ENCODE peak calls at places on chromosomes 1 and 21, in seven cellular contexts. O, Y, J, Z, W, M and R are unnamed samples.
A peak's percentile ranks its signal among the peaks of the same experiment; 100 is the strongest.

GRCh38 chr1:168342572-168343280 is 62.0 kb downstream of the TBX19 start:
- DNase-seq in O (peak; percentile 93), Y (peak; percentile 90), J (peak; percentile 91), Z (peak; percentile 91), W (peak; percentile 92), M (peak; percentile 69), R (peak; percentile 92)

GRCh38 chr1:97986041-97987005 is 65.5 kb upstream of the DPYD start:
- DNase-seq in O (no peak), Y (no peak), J (no peak), Z (no peak), W (no peak), M (no peak), R (no peak)

GRCh38 chr1:180158149-180159147 is 3.8 kb downstream of the QSOX1 start:
- DNase-seq in O (no peak), Y (no peak), J (no peak), Z (no peak), W (no peak), M (no peak), R (no peak)

GRCh38 chr1:180540697-180541594 is 17.8 kb upstream of the OVAAL start:
- DNase-seq in O (no peak), Y (no peak), J (no peak), Z (no peak), W (no peak), M (no peak), R (peak; percentile 67)

GRCh38 chr21:16193758-16194606 is 464.2 kb downstream of the USP25 start:
- DNase-seq in O (no peak), Y (peak; percentile 71), J (peak; percentile 87), Z (peak; percentile 61), W (peak; percentile 61), M (peak; percentile 81), R (peak; percentile 71)

GRCh38 chr1:206074839-206075238 is 21.9 kb downstream of the RHEX start:
- DNase-seq in O (no peak), Y (no peak), J (no peak), Z (no peak), W (no peak), M (no peak), R (no peak)

GRCh38 chr1:151716771-151717631 is at the start of gene CELF3:
- DNase-seq in O (no peak), Y (no peak), J (peak; percentile 17), Z (no peak), W (no peak), M (peak; percentile 78), R (no peak)

GRCh38 chr1:66261370-66261769 is 272.6 kb upstream of the SGIP1 start:
- DNase-seq in O (no peak), Y (no peak), J (no peak), Z (no peak), W (no peak), M (no peak), R (no peak)

GRCh38 chr1:193321242-193321842 is 134.9 kb upstream of the B3GALT2 start:
- DNase-seq in O (no peak), Y (no peak), J (no peak), Z (no peak), W (no peak), M (no peak), R (no peak)

GRCh38 chr1:194846488-194846887 is 1660.1 kb upstream of the B3GALT2 start:
- DNase-seq in O (no peak), Y (no peak), J (no peak), Z (no peak), W (no peak), M (no peak), R (no peak)

GRCh38 chr1:183234660-183235476 is 48.8 kb downstream of the LAMC2 start:
- DNase-seq in O (no peak), Y (no peak), J (peak; percentile 98), Z (peak; percentile 81), W (no peak), M (peak; percentile 63), R (peak; percentile 78)

GRCh38 chr21:33286600-33287456 is 20.7 kb downstream of the IL10RB start:
- DNase-seq in O (no peak), Y (no peak), J (peak; percentile 83), Z (peak; percentile 36), W (no peak), M (no peak), R (no peak)

GRCh38 chr1:113027449-113027848 is 45.5 kb upstream of the LRIG2 start:
- DNase-seq in O (no peak), Y (no peak), J (no peak), Z (no peak), W (no peak), M (no peak), R (no peak)

GRCh38 chr1:47686731-47687617 is 249.1 kb downstream of the FOXD2 start:
- DNase-seq in O (peak; percentile 11), Y (no peak), J (no peak), Z (no peak), W (no peak), M (no peak), R (no peak)

DNA sequence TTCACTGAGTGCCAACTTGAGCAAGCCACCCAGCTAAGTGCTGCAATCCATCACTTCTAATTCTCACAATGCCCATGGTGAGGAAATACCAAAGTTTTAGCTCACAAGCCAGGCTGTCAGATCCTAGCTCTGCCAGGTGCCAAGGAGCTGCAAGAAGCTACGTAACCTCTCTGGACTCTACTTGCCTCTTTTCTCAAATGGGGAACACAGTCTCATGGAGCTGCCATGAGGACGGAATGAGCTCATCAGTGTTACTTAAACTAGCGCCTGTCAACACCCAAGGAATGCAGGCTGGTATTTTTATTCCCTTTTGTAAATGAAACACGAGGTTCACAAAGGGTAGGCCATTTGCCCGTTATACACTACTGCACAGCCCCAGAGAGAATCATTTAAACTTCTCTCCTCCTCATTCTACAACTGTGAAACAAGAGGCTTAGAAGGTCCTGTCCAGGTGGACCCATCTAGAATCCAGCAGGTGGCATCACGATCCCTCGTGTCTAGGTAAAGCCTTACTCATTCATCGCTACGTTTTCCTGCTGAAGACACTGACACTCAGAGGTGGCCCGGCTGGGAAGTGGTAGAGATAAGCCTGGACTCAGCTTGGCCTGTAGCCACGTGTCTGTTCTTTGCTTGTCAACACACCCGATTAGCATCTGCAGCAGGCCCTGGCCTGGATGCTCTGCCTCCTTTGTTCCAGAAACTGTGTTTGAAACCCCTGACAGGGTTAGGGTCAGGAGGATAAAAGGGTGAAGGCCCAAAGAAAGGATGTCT is 43.6 kb downstream of the PARP1 start:
- DNase-seq in O (no peak), Y (no peak), J (peak; percentile 23), Z (no peak), W (no peak), M (no peak), R (peak; percentile 56)
- H3K36me3 ChIP-seq in O (peaks cover 72% of the 10 kb centered on the region), Y (peaks cover 29% of the 10 kb centered on the region), J (peaks cover 28% of the 10 kb centered on the region), Z (no peaks in the 10 kb centered on the region), W (peaks cover 100% of the 10 kb centered on the region), M (peaks cover 69% of the 10 kb centered on the region), R (no peaks in the 10 kb centered on the region)

GRCh38 chr1:54337034-54337433 is 69.2 kb downstream of the SSBP3 start:
- DNase-seq in O (no peak), Y (no peak), J (no peak), Z (no peak), W (no peak), M (no peak), R (no peak)

GRCh38 chr1:54332781-54333585 is 73.2 kb downstream of the SSBP3 start:
- DNase-seq in O (no peak), Y (peak; percentile 65), J (no peak), Z (no peak), W (no peak), M (no peak), R (no peak)

GRCh38 chr1:54335396-54336056 is 70.7 kb downstream of the SSBP3 start:
- DNase-seq in O (no peak), Y (peak; percentile 70), J (peak; percentile 95), Z (peak; percentile 80), W (no peak), M (no peak), R (peak; percentile 81)

GRCh38 chr1:54336121-54336520 is 70.1 kb downstream of the SSBP3 start:
- DNase-seq in O (no peak), Y (no peak), J (no peak), Z (no peak), W (no peak), M (no peak), R (no peak)

GRCh38 chr1:54334996-54335395 is 71.2 kb downstream of the SSBP3 start:
- DNase-seq in O (no peak), Y (peak; percentile 23), J (peak; percentile 90), Z (no peak), W (no peak), M (no peak), R (no peak)
- H3K4me1 ChIP-seq in O (peaks cover 38% of the 10 kb centered on the region), Y (peaks cover 48% of the 10 kb centered on the region), J (peaks cover 33% of the 10 kb centered on the region), Z (peaks cover 23% of the 10 kb centered on the region), W (peaks cover 90% of the 10 kb centered on the region), M (peaks cover 55% of the 10 kb centered on the region), R (no peaks in the 10 kb centered on the region)

GRCh38 chr1:93578433-93578830 is 103.2 kb downstream of the BCAR3 start:
- DNase-seq in O (no peak), Y (no peak), J (no peak), Z (no peak), W (no peak), M (no peak), R (no peak)
- H3K36me3 ChIP-seq in O (no peaks in the 10 kb centered on the region), Y (peaks cover 14% of the 10 kb centered on the region), J (peaks cover 24% of the 10 kb centered on the region), Z (no peaks in the 10 kb centered on the region), W (peaks cover 78% of the 10 kb centered on the region), M (peaks cover 13% of the 10 kb centered on the region), R (peaks cover 8% of the 10 kb centered on the region)

GRCh38 chr1:161013104-161013590 is 7.8 kb downstream of the F11R start:
- DNase-seq in O (no peak), Y (no peak), J (no peak), Z (no peak), W (no peak), M (no peak), R (no peak)
- H3K4me1 ChIP-seq in O (peaks cover 26% of the 10 kb centered on the region), Y (peaks cover 9% of the 10 kb centered on the region), J (no peaks in the 10 kb centered on the region), Z (no peaks in the 10 kb centered on the region), W (peaks cover 81% of the 10 kb centered on the region), M (peaks cover 8% of the 10 kb centered on the region), R (no peaks in the 10 kb centered on the region)

DNA sequence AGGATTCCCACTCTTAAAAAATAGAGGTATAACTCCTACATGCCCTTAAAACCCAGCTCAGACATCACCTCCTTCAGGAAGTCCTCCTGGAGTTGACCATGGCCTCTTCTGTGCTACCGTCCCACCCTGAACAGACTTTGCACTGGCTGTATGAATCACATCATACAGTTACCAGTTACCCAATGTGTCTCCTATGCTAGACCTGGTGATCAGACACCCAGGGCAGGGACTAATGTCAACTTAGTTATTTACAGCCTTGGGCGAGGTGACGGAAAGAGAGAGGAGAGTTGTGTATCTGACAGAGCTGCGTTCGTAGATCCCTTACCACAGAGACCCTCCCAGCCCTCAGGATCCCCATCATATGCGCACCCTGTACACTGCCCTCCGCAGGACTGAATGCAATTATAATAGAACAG is 72.7 kb downstream of the SLC66A1 start:
- DNase-seq in O (no peak), Y (no peak), J (no peak), Z (no peak), W (no peak), M (no peak), R (peak; percentile 6)
- H3K36me3 ChIP-seq in O (peaks cover 25% of the 10 kb centered on the region), Y (no peaks in the 10 kb centered on the region), J (peaks cover 17% of the 10 kb centered on the region), Z (no peaks in the 10 kb centered on the region), W (peaks cover 55% of the 10 kb centered on the region), M (peaks cover 24% of the 10 kb centered on the region), R (no peaks in the 10 kb centered on the region)